ENCODE peak calls at places on chromosomes 2 and 18, in nine cellular contexts. D, T, J, F, G, X, Q, U and C are unnamed samples.

GRCh38 chr2:241373449-241373848 is 17.4 kb downstream of the FARP2 start:
- DNase-seq in G (no peak), F (no peak), Q (no peak), X (no peak), U (no peak), D (no peak), T (no peak), J (no peak), C (no peak)

GRCh38 chr2:7845332-7845731 is 836.5 kb upstream of the ID2 start:
- DNase-seq in T (no peak), Q (no peak), G (no peak), F (no peak), J (no peak), X (no peak), D (peak; percentile 88), U (peak; percentile 69), C (no peak)

GRCh38 chr18:8501044-8501443 is 108.2 kb upstream of the RAB12 start:
- DNase-seq in F (no peak), D (no peak), Q (no peak), G (no peak), X (no peak), T (no peak), J (no peak), U (no peak), C (no peak)

GRCh38 chr2:126886906-126887280 is 11.8 kb upstream of the TEX51 start:
- DNase-seq in T (peak; percentile 76), U (no peak), D (no peak), G (no peak), Q (no peak), X (no peak), F (no peak), J (peak; percentile 30), C (no peak)

GRCh38 chr2:231673348-231673770 is 35.0 kb upstream of the PTMA start:
- DNase-seq in U (peak; percentile 28), T (no peak), X (peak; percentile 32), D (no peak), J (peak; percentile 81), G (peak; percentile 70), F (peak; percentile 87), Q (peak; percentile 32), C (no peak)

GRCh38 chr2:150485114-150485870 is 2.2 kb downstream of the RND3 start:
- DNase-seq in G (peak; percentile 77), T (peak; percentile 88), X (peak; percentile 73), U (peak; percentile 53), Q (peak; percentile 82), F (peak; percentile 94), D (no peak), J (peak; percentile 53), C (no peak)

GRCh38 chr2:32591669-32592463 is 36.0 kb upstream of the TTC27 start:
- DNase-seq in D (peak; percentile 11), T (no peak), J (no peak), Q (no peak), U (peak; percentile 43), X (peak; percentile 7), F (no peak), G (no peak), C (no peak)

GRCh38 chr2:222671259-222672067 is at the start of gene MOGAT1:
- DNase-seq in D (no peak), G (peak; percentile 50), X (peak; percentile 8), U (no peak), Q (peak; percentile 75), F (peak; percentile 92), T (no peak), J (no peak), C (no peak)

GRCh38 chr2:168357799-168358504 is 98.1 kb upstream of the CERS6 start:
- DNase-seq in Q (no peak), X (no peak), J (no peak), D (no peak), F (no peak), T (no peak), U (no peak), G (no peak), C (no peak)

GRCh38 chr2:179936654-179937053 is 70.4 kb downstream of the CWC22 start:
- DNase-seq in G (no peak), Q (peak; percentile 77), T (no peak), U (no peak), D (no peak), J (no peak), X (peak; percentile 20), F (no peak), C (no peak)

GRCh38 chr2:204550738-204551137 is 5.5 kb downstream of the PARD3B start:
- DNase-seq in T (no peak), U (peak; percentile 96), G (no peak), J (no peak), D (peak; percentile 47), Q (no peak), X (peak; percentile 62), F (no peak), C (no peak)

GRCh38 chr2:96118698-96119388 is 2.5 kb upstream of the ADRA2B start:
- DNase-seq in T (no peak), U (no peak), J (no peak), X (no peak), D (no peak), G (peak; percentile 12), F (no peak), Q (no peak), C (peak; percentile 15)

GRCh38 chr2:179917272-179917671 is 55.9 kb upstream of the ZNF385B start:
- DNase-seq in D (peak; percentile 45), Q (no peak), U (peak; percentile 69), F (no peak), J (no peak), X (peak; percentile 80), G (no peak), T (no peak), C (no peak)

GRCh38 chr2:124874226-124874625 is 849.1 kb downstream of the CNTNAP5 start:
- DNase-seq in D (no peak), X (no peak), U (peak; percentile 3), T (no peak), F (no peak), Q (no peak), G (no peak), J (no peak), C (no peak)

GRCh38 chr2:192000196-192000990 is 153.5 kb upstream of the CAVIN2 start:
- DNase-seq in F (no peak), Q (no peak), D (no peak), J (no peak), T (no peak), G (no peak), X (no peak), U (no peak), C (no peak)

GRCh38 chr2:223570784-223571183 is 31.4 kb downstream of the SCG2 start:
- DNase-seq in F (no peak), T (no peak), Q (no peak), D (no peak), J (no peak), G (no peak), U (no peak), X (no peak), C (no peak)

GRCh38 chr2:109597283-109597682 is 16.5 kb downstream of the SEPTIN10 start:
- DNase-seq in F (no peak), X (no peak), D (no peak), G (no peak), T (no peak), Q (no peak), J (no peak), U (no peak), C (no peak)

GRCh38 chr2:99140056-99140859 is 1.2 kb upstream of the C2orf15 start:
- DNase-seq in X (no peak), T (no peak), F (no peak), U (peak; percentile 3), D (no peak), G (no peak), Q (no peak), J (no peak), C (no peak)

GRCh38 chr2:104939570-104940235 is 85.8 kb downstream of the POU3F3 start:
- DNase-seq in Q (no peak), F (no peak), D (no peak), J (no peak), G (no peak), U (no peak), X (no peak), T (no peak), C (no peak)
- H3K4me3 ChIP-seq in Q (no peak overlapping the region), F (peak overlapping the region; percentile 20), D (no peak overlapping the region), J (no peak overlapping the region), G (no peak overlapping the region), U (no peak overlapping the region), X (no peak overlapping the region), T (no peak overlapping the region), C (no peak overlapping the region)

DNA sequence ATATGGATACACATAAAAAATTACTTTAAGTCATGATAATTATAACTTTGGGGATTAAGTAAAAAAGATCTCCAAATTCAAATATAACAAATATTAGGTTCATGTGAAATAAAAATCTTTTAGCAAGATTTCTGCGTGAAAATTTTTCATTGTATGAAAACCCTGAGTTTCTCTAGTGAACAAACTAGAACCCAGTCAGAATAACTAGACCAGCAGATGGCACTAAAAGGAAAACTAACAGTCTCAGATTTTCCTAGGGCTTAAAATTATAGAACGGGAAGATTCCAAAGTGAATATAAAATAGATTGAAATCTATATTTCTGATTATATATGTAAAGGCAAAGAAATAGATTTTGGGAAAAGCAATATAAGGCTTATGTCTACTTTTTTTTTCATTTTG is 43.3 kb downstream of the TMEM200C start:
- DNase-seq in T (no peak), X (peak; percentile 5), F (no peak), U (no peak), G (no peak), Q (no peak), D (no peak), J (no peak), C (no peak)
- TF ChIP-seq CTCF in T (no peak), X (no peak), F (no peak), U (peak; percentile 19), G (no peak), Q (no peak), D (no peak), J (no peak), C (no peak)

GRCh38 chr18:10454800-10455550 is 540 bp downstream of the APCDD1 start:
- DNase-seq in D (no peak), G (no peak), T (no peak), F (peak; percentile 89), U (peak; percentile 20), X (peak; percentile 30), Q (peak; percentile 44), J (peak; percentile 37), C (no peak)

GRCh38 chr18:10453885-10454772 is at the start of gene APCDD1:
- DNase-seq in J (peak; percentile 86), T (peak; percentile 89), F (peak; percentile 94), D (no peak), G (peak; percentile 82), Q (peak; percentile 61), U (no peak), X (peak; percentile 40), C (no peak)

GRCh38 chr18:10455726-10456453 is 1.5 kb downstream of the APCDD1 start:
- DNase-seq in X (no peak), T (no peak), G (no peak), Q (no peak), D (no peak), J (no peak), U (no peak), F (no peak), C (no peak)

GRCh38 chr18:10450986-10451385 is 3.4 kb upstream of the APCDD1 start:
- DNase-seq in F (no peak), X (no peak), T (no peak), Q (no peak), D (no peak), U (no peak), G (no peak), J (no peak), C (no peak)

GRCh38 chr18:10453261-10453884 is 1.1 kb upstream of the APCDD1 start:
- DNase-seq in D (no peak), T (no peak), X (no peak), F (no peak), Q (no peak), U (no peak), J (peak; percentile 61), G (no peak), C (no peak)
- H3K27me3 ChIP-seq in D (peaks cover 54% of the 10 kb centered on the region), T (no peaks in the 10 kb centered on the region), X (peaks cover 14% of the 10 kb centered on the region), F (no peaks in the 10 kb centered on the region), Q (peaks cover 5% of the 10 kb centered on the region), U (peaks cover 39% of the 10 kb centered on the region), J (no peaks in the 10 kb centered on the region), G (peaks cover 10% of the 10 kb centered on the region), C (peaks cover 5% of the 10 kb centered on the region)

GRCh38 chr18:55421612-55422381 is 166.2 kb downstream of the TCF4 start:
- DNase-seq in T (no peak), Q (no peak), X (peak; percentile 74), F (no peak), G (no peak), D (no peak), J (peak; percentile 50), U (no peak), C (no peak)
- H3K4me3 ChIP-seq in T (peak overlapping the region; percentile 50), Q (no peak overlapping the region), X (peak overlapping the region; percentile 66), F (peak overlapping the region; percentile 19), G (peak overlapping the region; percentile 61), D (no peak overlapping the region), J (peak overlapping the region; percentile 17), U (peak overlapping the region; percentile 28), C (no peak overlapping the region)